ENCODE peak calls at places on chromosomes 11 and 22, in ten cellular contexts. One of them, this sample, is unnamed.
A peak's percentile ranks its signal among the peaks of the same experiment; 100 is the strongest.

GRCh38 chr11:35288817-35289541 is 130.4 kb downstream of the SLC1A2 start:
- DNase-seq in sigmoid colon: no peak
- DNase-seq in body of pancreas: no peak
- DNase-seq in Peyer's patch: no peak
- DNase-seq in IMR-90: peak; percentile 80
- DNase-seq in A549: no peak
- DNase-seq in GM12891: no peak
- DNase-seq in H54: peak; percentile 30
- DNase-seq in gastrocnemius medialis: no peak
- DNase-seq in ovary: no peak
- DNase-seq in this sample: no peak

GRCh38 chr11:69558519-69558941 is 77.1 kb downstream of the LINC01488 start:
- DNase-seq in sigmoid colon: no peak
- DNase-seq in body of pancreas: no peak
- DNase-seq in Peyer's patch: no peak
- DNase-seq in IMR-90: no peak
- DNase-seq in A549: no peak
- DNase-seq in GM12891: no peak
- DNase-seq in H54: no peak
- DNase-seq in gastrocnemius medialis: no peak
- DNase-seq in ovary: no peak
- DNase-seq in this sample: no peak

GRCh38 chr11:128226106-128226716 is 361.1 kb downstream of the ETS1 start:
- DNase-seq in sigmoid colon: no peak
- DNase-seq in body of pancreas: no peak
- DNase-seq in Peyer's patch: no peak
- DNase-seq in IMR-90: no peak
- DNase-seq in A549: no peak
- DNase-seq in GM12891: no peak
- DNase-seq in H54: no peak
- DNase-seq in gastrocnemius medialis: no peak
- DNase-seq in ovary: no peak
- DNase-seq in this sample: no peak

GRCh38 chr11:130055637-130056036 is 14.1 kb upstream of the APLP2 start:
- DNase-seq in sigmoid colon: no peak
- DNase-seq in body of pancreas: no peak
- DNase-seq in Peyer's patch: no peak
- DNase-seq in IMR-90: no peak
- DNase-seq in A549: no peak
- DNase-seq in GM12891: no peak
- DNase-seq in H54: no peak
- DNase-seq in gastrocnemius medialis: no peak
- DNase-seq in ovary: no peak
- DNase-seq in this sample: no peak

GRCh38 chr22:39306456-39307361 is 12.7 kb downstream of the RPL3 start:
- DNase-seq in sigmoid colon: no peak
- DNase-seq in body of pancreas: no peak
- DNase-seq in Peyer's patch: no peak
- DNase-seq in IMR-90: no peak
- DNase-seq in A549: peak; percentile 54
- DNase-seq in GM12891: no peak
- DNase-seq in H54: no peak
- DNase-seq in gastrocnemius medialis: peak; percentile 39
- DNase-seq in ovary: no peak
- DNase-seq in this sample: peak; percentile 48

GRCh38 chr11:111541209-111542061 is 915 bp downstream of the LAYN start:
- DNase-seq in sigmoid colon: peak; percentile 88
- DNase-seq in body of pancreas: peak; percentile 23
- DNase-seq in Peyer's patch: no peak
- DNase-seq in IMR-90: peak; percentile 92
- DNase-seq in A549: no peak
- DNase-seq in GM12891: no peak
- DNase-seq in H54: peak; percentile 21
- DNase-seq in gastrocnemius medialis: peak; percentile 44
- DNase-seq in ovary: peak; percentile 69
- DNase-seq in this sample: no peak

GRCh38 chr11:61004841-61005240 is 33.4 kb downstream of the CD6 start:
- DNase-seq in sigmoid colon: no peak
- DNase-seq in body of pancreas: no peak
- DNase-seq in Peyer's patch: no peak
- DNase-seq in IMR-90: no peak
- DNase-seq in A549: no peak
- DNase-seq in GM12891: no peak
- DNase-seq in H54: no peak
- DNase-seq in gastrocnemius medialis: no peak
- DNase-seq in ovary: peak; percentile 52
- DNase-seq in this sample: no peak

GRCh38 chr11:106482920-106483761 is 405.7 kb downstream of the AASDHPPT start:
- DNase-seq in sigmoid colon: no peak
- DNase-seq in body of pancreas: no peak
- DNase-seq in Peyer's patch: no peak
- DNase-seq in IMR-90: peak; percentile 84
- DNase-seq in A549: no peak
- DNase-seq in GM12891: no peak
- DNase-seq in H54: no peak
- DNase-seq in gastrocnemius medialis: no peak
- DNase-seq in ovary: peak; percentile 27
- DNase-seq in this sample: no peak

GRCh38 chr11:79342686-79343085 is 98.1 kb downstream of the TENM4 start:
- DNase-seq in sigmoid colon: no peak
- DNase-seq in body of pancreas: no peak
- DNase-seq in Peyer's patch: no peak
- DNase-seq in IMR-90: no peak
- DNase-seq in A549: no peak
- DNase-seq in GM12891: no peak
- DNase-seq in H54: no peak
- DNase-seq in gastrocnemius medialis: no peak
- DNase-seq in ovary: no peak
- DNase-seq in this sample: no peak

GRCh38 chr11:19714387-19715363 is 2.0 kb downstream of the NAV2 start:
- DNase-seq in sigmoid colon: peak; percentile 84
- DNase-seq in body of pancreas: no peak
- DNase-seq in Peyer's patch: no peak
- DNase-seq in IMR-90: peak; percentile 85
- DNase-seq in A549: peak; percentile 17
- DNase-seq in GM12891: no peak
- DNase-seq in H54: peak; percentile 40
- DNase-seq in gastrocnemius medialis: peak; percentile 37
- DNase-seq in ovary: peak; percentile 38
- DNase-seq in this sample: no peak

GRCh38 chr22:33909906-33910305 is 10.4 kb downstream of the LARGE1 start:
- DNase-seq in sigmoid colon: no peak
- DNase-seq in body of pancreas: no peak
- DNase-seq in Peyer's patch: no peak
- DNase-seq in IMR-90: no peak
- DNase-seq in A549: no peak
- DNase-seq in GM12891: no peak
- DNase-seq in H54: no peak
- DNase-seq in gastrocnemius medialis: no peak
- DNase-seq in ovary: no peak
- DNase-seq in this sample: no peak

GRCh38 chr11:67613960-67614715 is 7.4 kb downstream of the NDUFV1 start:
- DNase-seq in sigmoid colon: peak; percentile 79
- DNase-seq in body of pancreas: peak; percentile 62
- DNase-seq in Peyer's patch: peak; percentile 73
- DNase-seq in IMR-90: peak; percentile 13
- DNase-seq in A549: peak; percentile 46
- DNase-seq in GM12891: peak; percentile 81
- DNase-seq in H54: peak; percentile 62
- DNase-seq in gastrocnemius medialis: peak; percentile 45
- DNase-seq in ovary: peak; percentile 69
- DNase-seq in this sample: peak; percentile 64

GRCh38 chr11:83711035-83711630 is 425.0 kb upstream of the CCDC90B start:
- DNase-seq in sigmoid colon: no peak
- DNase-seq in body of pancreas: no peak
- DNase-seq in Peyer's patch: no peak
- DNase-seq in IMR-90: peak; percentile 15
- DNase-seq in A549: peak; percentile 53
- DNase-seq in GM12891: no peak
- DNase-seq in H54: no peak
- DNase-seq in gastrocnemius medialis: no peak
- DNase-seq in ovary: no peak
- DNase-seq in this sample: no peak

DNA sequence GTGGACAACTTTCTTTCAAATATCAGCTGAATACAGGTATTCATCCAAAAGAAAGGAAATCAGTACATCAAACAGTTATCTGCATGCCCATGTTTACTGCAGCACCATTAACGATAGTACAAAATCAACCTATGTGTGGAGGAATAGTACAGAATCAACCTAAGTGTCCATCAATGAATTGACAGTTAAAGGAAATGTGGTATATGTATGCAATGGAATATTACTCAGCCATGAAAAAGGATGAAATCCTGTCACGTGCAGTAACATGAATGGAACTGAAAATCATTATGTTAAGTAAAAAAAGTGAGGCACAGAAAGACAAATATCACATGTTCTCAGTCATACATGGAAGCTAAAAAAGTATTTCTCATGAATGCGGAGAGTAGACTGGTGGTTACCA is 132.3 kb downstream of the MED15 start:
- DNase-seq in sigmoid colon: no peak
- DNase-seq in body of pancreas: no peak
- DNase-seq in Peyer's patch: no peak
- DNase-seq in IMR-90: no peak
- DNase-seq in A549: no peak
- DNase-seq in GM12891: no peak
- DNase-seq in H54: no peak
- DNase-seq in gastrocnemius medialis: no peak
- DNase-seq in ovary: no peak
- DNase-seq in this sample: no peak
- TF ChIP-seq POLR2A in sigmoid colon: no peak
- TF ChIP-seq POLR2A in body of pancreas: no peak
- TF ChIP-seq POLR2A in Peyer's patch: no peak
- TF ChIP-seq POLR2A in IMR-90: no peak
- TF ChIP-seq POLR2A in A549: no peak
- TF ChIP-seq POLR2A in GM12891: no peak
- TF ChIP-seq POLR2A in H54: no peak
- TF ChIP-seq POLR2A in gastrocnemius medialis: no peak
- TF ChIP-seq POLR2A in ovary: no peak
- TF ChIP-seq POLR2A in this sample: no peak

DNA sequence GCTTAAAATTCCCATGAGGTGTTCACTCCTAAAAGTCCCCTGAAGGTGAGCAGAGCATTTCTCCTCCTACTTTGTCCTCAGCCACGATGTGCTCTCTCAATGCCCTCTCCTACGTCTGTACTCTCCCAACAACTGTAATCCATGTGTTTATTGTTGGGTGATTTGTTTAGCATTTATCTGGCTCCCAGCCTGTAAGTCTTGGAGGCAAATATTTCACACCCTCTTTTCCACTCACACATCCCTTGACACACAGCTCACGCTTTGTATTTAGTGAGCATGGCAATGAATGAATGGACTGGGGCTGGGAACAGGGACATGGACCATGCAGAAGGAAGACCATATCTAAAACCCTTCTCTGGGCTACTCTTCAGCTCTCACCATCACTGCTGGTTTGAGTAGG is 22.6 kb downstream of the HTR3A start:
- DNase-seq in sigmoid colon: no peak
- DNase-seq in body of pancreas: no peak
- DNase-seq in Peyer's patch: no peak
- DNase-seq in IMR-90: no peak
- DNase-seq in A549: no peak
- DNase-seq in GM12891: no peak
- DNase-seq in H54: no peak
- DNase-seq in gastrocnemius medialis: no peak
- DNase-seq in ovary: no peak
- DNase-seq in this sample: no peak
- TF ChIP-seq POLR2A in sigmoid colon: no peak
- TF ChIP-seq POLR2A in body of pancreas: no peak
- TF ChIP-seq POLR2A in Peyer's patch: no peak
- TF ChIP-seq POLR2A in IMR-90: no peak
- TF ChIP-seq POLR2A in A549: no peak
- TF ChIP-seq POLR2A in GM12891: no peak
- TF ChIP-seq POLR2A in H54: no peak
- TF ChIP-seq POLR2A in gastrocnemius medialis: no peak
- TF ChIP-seq POLR2A in ovary: no peak
- TF ChIP-seq POLR2A in this sample: no peak

DNA sequence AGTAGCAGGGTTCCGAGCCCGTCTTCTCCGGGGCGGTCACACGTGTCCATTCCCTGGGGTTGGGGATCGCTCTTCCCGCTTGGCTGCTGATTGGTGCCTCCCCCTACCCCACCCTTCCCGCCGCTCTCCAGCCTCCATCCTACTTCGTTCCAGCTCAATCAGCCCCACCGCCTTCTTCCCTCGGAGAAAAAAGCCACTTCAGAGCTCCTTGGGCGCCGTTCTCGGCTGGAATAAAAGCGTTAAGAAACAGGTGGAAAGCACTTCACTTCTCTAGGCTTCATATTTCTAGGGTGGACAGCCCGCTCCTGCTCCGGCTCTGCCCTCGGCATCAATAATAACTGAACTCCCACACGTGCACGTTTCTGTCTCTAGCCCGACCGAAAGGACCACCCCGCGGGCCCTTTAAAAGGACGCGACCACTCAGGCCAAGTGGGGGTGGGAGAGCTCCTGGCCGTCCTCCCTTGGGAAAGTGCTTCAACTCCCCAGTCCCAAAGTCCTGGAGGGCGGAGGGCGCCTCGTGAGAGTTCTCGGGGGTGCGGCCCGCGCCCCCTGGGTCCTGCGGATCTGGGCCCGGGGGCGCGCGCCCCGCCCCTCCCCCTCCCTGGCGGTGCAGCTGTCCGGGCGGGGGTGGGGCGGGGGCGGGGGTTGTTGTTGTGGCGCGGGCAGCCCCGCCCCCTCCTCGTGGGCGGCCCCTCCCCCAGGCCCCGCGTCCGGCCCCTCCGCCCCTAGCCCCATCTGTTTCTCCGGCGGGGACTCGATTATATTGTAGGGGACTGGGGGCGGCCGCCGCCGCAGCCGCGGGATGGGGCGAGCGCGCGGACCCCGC is at the start of gene CECR2:
- DNase-seq in sigmoid colon: peak; percentile 78
- DNase-seq in body of pancreas: peak; percentile 49
- DNase-seq in Peyer's patch: peak; percentile 49
- DNase-seq in IMR-90: no peak
- DNase-seq in A549: peak; percentile 21
- DNase-seq in GM12891: no peak
- DNase-seq in H54: no peak
- DNase-seq in gastrocnemius medialis: peak; percentile 78
- DNase-seq in ovary: peak; percentile 63
- DNase-seq in this sample: no peak
- TF ChIP-seq POLR2A in sigmoid colon: no peak
- TF ChIP-seq POLR2A in body of pancreas: no peak
- TF ChIP-seq POLR2A in Peyer's patch: no peak
- TF ChIP-seq POLR2A in IMR-90: no peak
- TF ChIP-seq POLR2A in A549: no peak
- TF ChIP-seq POLR2A in GM12891: no peak
- TF ChIP-seq POLR2A in H54: no peak
- TF ChIP-seq POLR2A in gastrocnemius medialis: peak; percentile 55
- TF ChIP-seq POLR2A in ovary: no peak
- TF ChIP-seq POLR2A in this sample: no peak

DNA sequence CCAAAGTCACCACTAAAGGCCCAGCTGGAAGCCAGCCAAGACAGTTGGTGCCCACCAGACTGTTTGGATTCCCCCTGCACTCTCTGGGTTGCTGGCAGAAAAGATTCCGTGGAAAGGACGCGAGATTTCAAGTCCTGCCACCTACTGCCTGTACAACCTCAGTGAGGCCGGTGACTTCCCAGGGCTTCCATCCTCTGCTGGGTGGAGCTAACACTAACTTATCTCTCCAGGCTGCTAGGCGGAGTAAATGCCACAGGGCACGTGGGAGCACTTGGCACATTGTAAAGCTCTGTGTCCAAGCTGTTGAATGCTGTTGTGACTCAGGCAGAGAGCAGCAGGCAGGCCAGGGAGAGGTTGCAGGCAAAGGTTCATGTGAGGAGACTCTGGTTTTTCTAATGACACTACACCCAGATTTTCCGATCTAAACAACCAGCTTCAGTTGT is 50.9 kb upstream of the CDON start:
- DNase-seq in sigmoid colon: peak; percentile 97
- DNase-seq in body of pancreas: peak; percentile 93
- DNase-seq in Peyer's patch: peak; percentile 89
- DNase-seq in IMR-90: peak; percentile 96
- DNase-seq in A549: peak; percentile 88
- DNase-seq in GM12891: no peak
- DNase-seq in H54: peak; percentile 80
- DNase-seq in gastrocnemius medialis: peak; percentile 96
- DNase-seq in ovary: peak; percentile 81
- DNase-seq in this sample: peak; percentile 70
- TF ChIP-seq POLR2A in sigmoid colon: no peak
- TF ChIP-seq POLR2A in body of pancreas: no peak
- TF ChIP-seq POLR2A in Peyer's patch: peak; percentile 71
- TF ChIP-seq POLR2A in IMR-90: peak; percentile 49
- TF ChIP-seq POLR2A in A549: no peak
- TF ChIP-seq POLR2A in GM12891: no peak
- TF ChIP-seq POLR2A in H54: no peak
- TF ChIP-seq POLR2A in gastrocnemius medialis: no peak
- TF ChIP-seq POLR2A in ovary: peak; percentile 36
- TF ChIP-seq POLR2A in this sample: no peak